ENCODE peak calls at places on chromosomes 1 and 21, in six cellular contexts. B is IMR-90, V is BE2C, P is mucosa of descending colon, A is spleen, Z is RWPE1. W is an unnamed sample.
A peak's percentile ranks its signal among the peaks of the same experiment; 100 is the strongest.

GRCh38 chr1:147496044-147496443 is 45.3 kb upstream of the BCL9 start:
- DNase-seq in P (no peak), A (no peak), V (no peak), B (no peak), Z (no peak), W (no peak)

GRCh38 chr1:11680270-11681070 is 478 bp downstream of the MAD2L2 start:
- DNase-seq in P (no peak), B (peak; percentile 22), V (no peak), A (no peak), Z (no peak), W (no peak)

GRCh38 chr1:233364695-233365539 is 37.4 kb downstream of the MAP3K21 start:
- DNase-seq in A (no peak), Z (peak; percentile 16), B (peak; percentile 23), P (no peak), V (no peak), W (no peak)

GRCh38 chr1:24688621-24689195 is 45.6 kb downstream of the SRRM1 start:
- DNase-seq in A (peak; percentile 86), B (peak; percentile 61), P (no peak), V (peak; percentile 71), Z (peak; percentile 75), W (no peak)

GRCh38 chr21:25708467-25709065 is 26.1 kb downstream of the ATP5PF start:
- DNase-seq in Z (peak; percentile 33), A (no peak), B (peak; percentile 56), P (no peak), V (peak; percentile 43), W (no peak)

GRCh38 chr1:77513839-77514763 is 168.4 kb downstream of the ZZZ3 start:
- DNase-seq in V (no peak), A (no peak), Z (no peak), B (peak; percentile 86), P (no peak), W (no peak)

GRCh38 chr1:21553116-21553926 is 44.1 kb downstream of the ALPL start:
- DNase-seq in A (no peak), Z (no peak), P (no peak), V (no peak), B (peak; percentile 89), W (no peak)

GRCh38 chr1:209899948-209900347 is 38.1 kb upstream of the SYT14 start:
- DNase-seq in V (peak; percentile 49), P (no peak), Z (no peak), A (no peak), B (no peak), W (no peak)

GRCh38 chr1:38037481-38037939 is 9.1 kb downstream of the POU3F1 start:
- DNase-seq in B (no peak), Z (no peak), V (peak; percentile 32), A (no peak), P (no peak), W (no peak)

GRCh38 chr1:31228986-31229385 is 10.7 kb downstream of the NKAIN1 start:
- DNase-seq in B (no peak), A (no peak), P (no peak), Z (no peak), V (no peak), W (no peak)

GRCh38 chr1:37606481-37607263 is 10.9 kb upstream of the GNL2 start:
- DNase-seq in A (no peak), B (peak; percentile 25), V (no peak), P (no peak), Z (no peak), W (no peak)

GRCh38 chr21:26834181-26834945 is 10.8 kb downstream of the ADAMTS1 start:
- DNase-seq in V (no peak), B (peak; percentile 58), P (no peak), A (no peak), Z (no peak), W (no peak)

GRCh38 chr1:52328615-52329014 is 37.4 kb downstream of the CC2D1B start:
- DNase-seq in Z (no peak), A (no peak), B (peak; percentile 6), P (no peak), V (no peak), W (no peak)

DNA sequence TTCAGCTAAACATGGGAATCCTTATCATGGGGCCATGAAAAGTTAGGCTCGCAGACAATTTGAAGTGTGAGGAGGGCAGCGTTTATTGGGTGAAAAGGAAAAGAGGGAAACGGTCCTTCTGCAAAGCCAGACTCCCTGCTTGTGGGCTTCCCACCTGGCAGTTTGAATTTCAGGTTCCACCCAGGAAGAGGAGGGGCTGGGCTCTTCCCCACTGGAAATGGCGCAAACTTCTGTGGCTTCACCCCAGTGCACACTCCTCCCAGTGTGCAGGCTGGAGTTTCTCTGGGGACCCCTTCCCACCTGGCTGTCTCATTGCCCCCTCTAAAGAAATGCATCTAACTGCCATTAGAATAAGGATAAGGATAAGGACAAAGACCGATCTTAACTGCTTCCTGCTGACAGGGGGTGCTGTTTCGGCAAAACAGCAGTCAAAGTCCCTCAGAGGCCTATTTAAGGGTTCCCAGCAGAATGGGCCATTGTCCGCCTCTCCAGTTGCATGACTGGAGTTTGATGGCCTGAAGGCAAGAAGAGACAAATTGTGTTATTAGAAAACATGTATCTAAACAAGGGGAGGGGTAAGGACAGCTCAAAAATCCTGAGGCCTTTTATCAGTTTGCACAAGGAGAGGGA is 20.4 kb downstream of the AIM2 start:
- DNase-seq in Z (no peak), V (no peak), P (no peak), A (no peak), B (no peak), W (no peak)
- TF ChIP-seq CTCF in Z (no peak), V (no peak), P (no peak), A (no peak), B (no peak), W (no peak)

GRCh38 chr1:33872681-33873080 is 8.8 kb downstream of the HMGB4 start:
- DNase-seq in Z (no peak), V (no peak), A (no peak), P (no peak), B (no peak), W (no peak)
- TF ChIP-seq CTCF in Z (no peak), V (no peak), A (no peak), P (no peak), B (no peak), W (no peak)

GRCh38 chr1:116232989-116233514 is 121.9 kb downstream of the MAB21L3 start:
- DNase-seq in A (no peak), Z (no peak), V (no peak), P (no peak), B (no peak), W (no peak)
- TF ChIP-seq CTCF in A (no peak), Z (no peak), V (peak; percentile 19), P (no peak), B (no peak), W (peak; percentile 52)

DNA sequence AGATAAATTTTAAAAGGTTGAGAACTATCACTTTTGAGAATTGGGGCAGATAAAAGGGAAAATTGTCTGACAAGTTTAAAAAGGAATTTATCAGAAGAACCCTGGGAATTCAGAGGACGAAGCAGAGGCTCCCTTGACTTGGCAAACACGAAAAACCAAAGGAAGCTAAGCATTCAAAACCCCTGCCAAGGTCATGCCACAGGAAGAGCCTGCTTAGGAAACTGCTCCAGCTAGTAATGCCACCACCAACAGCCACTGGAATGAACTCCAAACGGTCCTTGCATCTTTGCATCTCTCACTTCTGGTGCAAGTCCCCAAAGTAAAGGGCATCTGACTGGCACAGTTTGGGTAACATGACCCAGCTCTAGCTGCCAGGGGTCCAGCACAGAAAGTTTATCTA is 7.2 kb downstream of the GPBP1L1 start:
- DNase-seq in Z (no peak), V (no peak), A (no peak), B (peak; percentile 2), P (no peak), W (no peak)
- TF ChIP-seq CTCF in Z (no peak), V (no peak), A (no peak), B (no peak), P (no peak), W (no peak)

GRCh38 chr1:186609183-186609582 is 71.0 kb downstream of the PTGS2 start:
- DNase-seq in V (no peak), P (no peak), Z (no peak), B (no peak), A (no peak), W (no peak)

DNA sequence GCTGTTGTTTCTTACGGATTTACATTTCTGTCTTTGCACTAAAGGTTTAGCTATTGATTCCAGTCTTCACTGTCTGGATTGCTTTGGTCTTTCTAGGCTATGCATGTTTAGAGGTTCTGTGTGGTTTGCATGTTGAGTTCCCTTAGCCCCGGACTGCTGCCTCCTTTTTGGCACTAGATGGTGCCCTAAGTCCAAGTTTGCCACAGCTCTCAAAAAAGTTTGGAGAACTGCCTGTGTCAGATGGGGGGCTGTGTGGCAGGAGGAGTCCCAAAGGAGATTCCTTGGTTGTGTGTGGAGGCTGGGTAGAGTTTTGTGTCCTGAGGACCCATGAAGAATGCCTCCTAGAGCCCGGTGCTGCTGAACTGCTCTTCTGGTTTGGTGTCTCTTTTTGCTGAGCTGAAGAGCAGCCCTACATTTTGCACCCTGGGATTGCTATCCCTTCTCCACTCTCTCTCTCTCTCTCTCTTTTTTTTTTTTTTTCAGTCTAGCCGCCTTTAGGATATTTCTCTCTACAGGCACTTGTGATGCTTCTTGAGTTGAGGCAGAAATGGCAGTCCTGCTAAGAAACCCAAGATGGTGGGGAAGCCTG is 74.4 kb downstream of the PTGS2 start:
- DNase-seq in P (no peak), B (peak; percentile 59), Z (peak; percentile 35), V (peak; percentile 22), A (no peak), W (no peak)
- TF ChIP-seq CTCF in P (no peak), B (peak; percentile 68), Z (peak; percentile 72), V (peak; percentile 69), A (no peak), W (peak; percentile 85)

GRCh38 chr1:82491301-82491986 is 690.7 kb downstream of the ADGRL2 start:
- DNase-seq in Z (no peak), V (no peak), P (no peak), B (no peak), A (no peak), W (no peak)
- TF ChIP-seq CTCF in Z (no peak), V (no peak), P (no peak), B (no peak), A (no peak), W (no peak)

DNA sequence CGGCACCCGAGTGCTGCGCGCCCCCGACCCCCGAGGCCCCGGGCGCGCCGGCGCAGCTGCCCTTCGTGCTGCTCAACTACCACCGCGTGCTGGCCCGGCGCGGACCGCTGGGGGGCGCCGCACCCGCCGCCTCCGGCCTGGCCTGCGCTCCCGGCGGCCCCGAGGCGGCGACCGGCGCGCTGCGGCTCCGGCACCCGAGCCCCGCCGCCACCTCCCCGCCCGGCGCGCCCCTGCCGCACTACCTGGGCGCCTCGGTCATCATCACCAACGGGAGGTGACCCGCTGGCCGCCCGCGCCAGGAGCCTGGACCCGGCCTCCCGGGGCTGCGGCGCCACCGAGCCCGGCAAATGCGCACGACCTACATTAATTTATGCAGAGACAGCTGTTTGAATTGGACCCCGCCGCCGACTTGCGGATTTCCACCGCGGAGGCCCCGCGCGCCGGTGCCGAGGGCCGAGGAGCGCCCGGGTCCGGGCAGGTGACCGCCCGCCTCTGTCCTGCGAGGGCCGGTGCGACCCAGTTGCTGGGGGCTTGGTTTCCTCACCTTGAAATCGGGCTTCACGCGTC is 49.0 kb downstream of the SIM2 start:
- DNase-seq in V (peak; percentile 82), A (peak; percentile 75), B (peak; percentile 34), P (no peak), Z (no peak), W (no peak)
- TF ChIP-seq CTCF in V (peak; percentile 10), A (no peak), B (peak; percentile 56), P (no peak), Z (no peak), W (peak; percentile 34)

W was measured in chondrocyte.